ENCODE peak calls at places on chromosomes 5 and 9, in nine cellular contexts. U is left ventricle myocardium inferior; X is hepatocyte; E is fibroblast of lung; C is pancreas; V is CD8-positive, alpha-beta T cell; I is AG09309; D is HFF-Myc; J is foreskin fibroblast. S is an unnamed sample.

GRCh38 chr5:132363431-132364112 is 5.9 kb upstream of the SLC22A5 start:
- DNase-seq in X (peak), D (peak), I (peak), E (peak), U (no peak), C (no peak), V (no peak), J (peak), S (peak)

GRCh38 chr5:32225445-32225844 is 51.3 kb upstream of the GOLPH3 start:
- DNase-seq in I (peak), C (no peak), V (no peak), J (peak), E (peak), D (peak), X (no peak), U (no peak), S (peak)

GRCh38 chr9:88197781-88198345 is 59.6 kb upstream of the SPATA31C2 start:
- DNase-seq in I (peak), D (peak), X (peak), V (no peak), J (peak), U (no peak), E (peak), C (no peak), S (peak)

GRCh38 chr5:176542135-176542595 is 5.0 kb upstream of the RNF44 start:
- DNase-seq in U (peak), D (no peak), I (no peak), E (no peak), X (no peak), C (no peak), V (peak), J (no peak), S (no peak)

GRCh38 chr5:72171667-72172066 is 64.4 kb downstream of the MAP1B start:
- DNase-seq in V (no peak), X (no peak), D (no peak), E (no peak), I (no peak), J (no peak), U (peak), C (no peak), S (no peak)

GRCh38 chr9:105216440-105217178 is 27.8 kb upstream of the SLC44A1 start:
- DNase-seq in J (peak), I (no peak), C (no peak), V (no peak), D (no peak), X (no peak), E (peak), U (peak), S (peak)

GRCh38 chr9:137138058-137138697 is 776 bp upstream of the GRIN1 start:
- DNase-seq in J (no peak), U (no peak), C (no peak), I (no peak), E (no peak), V (no peak), D (no peak), X (no peak), S (no peak)

GRCh38 chr5:77366717-77367500 is 125.2 kb downstream of the WDR41 start:
- DNase-seq in E (no peak), D (no peak), X (no peak), U (no peak), V (no peak), C (no peak), I (no peak), J (no peak), S (no peak)

GRCh38 chr5:6442333-6442732 is 6.3 kb upstream of the UBE2QL1 start:
- DNase-seq in V (no peak), J (no peak), X (no peak), I (no peak), U (no peak), C (no peak), E (no peak), D (no peak), S (no peak)

GRCh38 chr5:31990701-31991110 is 183.4 kb downstream of the GOLPH3 start:
- DNase-seq in J (peak), U (no peak), X (no peak), V (no peak), D (no peak), I (peak), E (no peak), C (no peak), S (no peak)

GRCh38 chr9:126777733-126778132 is 27.1 kb upstream of the ZBTB43 start:
- DNase-seq in E (no peak), V (no peak), J (no peak), D (no peak), C (no peak), U (no peak), X (peak), I (no peak), S (no peak)

GRCh38 chr5:10250804-10251276 is 760 bp downstream of the CCT5 start:
- DNase-seq in D (no peak), C (no peak), I (no peak), E (peak), U (no peak), V (no peak), J (peak), X (no peak), S (peak)

GRCh38 chr5:10249948-10250803 is at the start of gene CCT5:
- DNase-seq in V (peak), X (peak), I (peak), D (peak), E (peak), J (peak), C (peak), U (peak), S (peak)

GRCh38 chr5:10246761-10247160 is 2.9 kb downstream of the ATPSCKMT start:
- DNase-seq in D (no peak), V (no peak), X (no peak), C (no peak), I (no peak), E (no peak), J (no peak), U (no peak), S (no peak)

GRCh38 chr5:10251409-10251808 is 1.3 kb downstream of the CCT5 start:
- DNase-seq in E (no peak), C (no peak), X (no peak), J (no peak), U (no peak), D (no peak), I (no peak), V (no peak), S (no peak)

GRCh38 chr5:10248378-10249260 is 1.1 kb downstream of the ATPSCKMT start:
- DNase-seq in J (no peak), V (no peak), I (no peak), U (no peak), E (no peak), X (no peak), C (no peak), D (no peak), S (no peak)
- H3K4me3 ChIP-seq in J (peak), V (peak), I (peak), U (peak), E (peak), X (peak), C (peak), D (peak), S (peak)

DNA sequence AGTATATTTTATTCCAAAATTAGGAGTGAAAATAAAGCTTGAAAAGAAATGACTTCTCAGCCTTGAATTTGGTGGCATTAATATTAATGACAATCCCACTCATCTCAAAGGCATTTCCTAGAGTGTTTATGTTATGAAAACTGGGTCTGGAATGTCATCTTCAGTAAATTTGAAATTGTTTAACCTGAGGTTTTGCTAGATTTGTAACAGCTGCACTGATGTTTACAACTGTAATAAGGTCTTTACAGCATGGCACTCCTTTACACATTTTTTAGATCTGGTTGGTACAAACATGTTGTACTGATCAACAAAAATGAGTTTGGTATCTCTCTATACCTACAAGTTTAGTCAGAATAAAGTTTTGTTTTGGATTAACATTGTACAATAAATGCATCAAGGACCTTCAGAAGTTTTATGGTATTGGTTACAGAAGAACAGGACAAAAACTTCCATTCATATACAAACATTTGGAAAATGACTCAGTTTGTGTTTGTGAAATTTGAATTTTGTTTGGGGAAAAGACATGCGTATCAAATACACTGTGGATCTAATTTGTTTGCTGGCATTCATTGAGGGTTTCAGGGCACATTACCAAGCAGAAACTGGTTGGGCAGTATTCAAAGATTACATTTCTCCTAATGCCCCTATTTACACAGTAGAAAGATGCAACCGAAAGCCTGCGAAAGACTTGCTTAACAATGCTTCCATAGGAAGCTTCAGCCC is 11.6 kb downstream of the FANCC start:
- DNase-seq in C (no peak), E (peak), I (no peak), D (no peak), J (peak), V (no peak), U (no peak), X (no peak), S (peak)
- TF ChIP-seq CTCF in C (no peak), E (no peak), I (no peak), D (no peak), J (no peak), V (no peak), U (no peak), X (no peak), S (no peak)

GRCh38 chr9:20552874-20553624 is 69.2 kb downstream of the MLLT3 start:
- DNase-seq in D (no peak), J (peak), X (no peak), E (peak), V (no peak), C (no peak), I (no peak), U (no peak), S (peak)

GRCh38 chr9:20551835-20552234 is 70.5 kb downstream of the MLLT3 start:
- DNase-seq in D (no peak), X (peak), E (no peak), U (no peak), J (no peak), I (no peak), C (no peak), V (no peak), S (no peak)

GRCh38 chr9:20551236-20551635 is 71.1 kb downstream of the MLLT3 start:
- DNase-seq in I (no peak), J (peak), V (no peak), E (peak), C (no peak), X (no peak), D (no peak), U (no peak), S (no peak)

GRCh38 chr9:20550326-20550725 is 72.0 kb downstream of the MLLT3 start:
- DNase-seq in U (no peak), D (no peak), J (no peak), V (no peak), X (no peak), I (no peak), E (no peak), C (no peak), S (no peak)

GRCh38 chr9:20553750-20554149 is 68.5 kb downstream of the MLLT3 start:
- DNase-seq in V (no peak), E (no peak), C (no peak), U (no peak), D (no peak), J (no peak), I (no peak), X (no peak), S (no peak)
- H3K4me3 ChIP-seq in V (no peak), E (no peak), C (no peak), U (no peak), D (no peak), J (no peak), I (no peak), X (no peak), S (no peak)

DNA sequence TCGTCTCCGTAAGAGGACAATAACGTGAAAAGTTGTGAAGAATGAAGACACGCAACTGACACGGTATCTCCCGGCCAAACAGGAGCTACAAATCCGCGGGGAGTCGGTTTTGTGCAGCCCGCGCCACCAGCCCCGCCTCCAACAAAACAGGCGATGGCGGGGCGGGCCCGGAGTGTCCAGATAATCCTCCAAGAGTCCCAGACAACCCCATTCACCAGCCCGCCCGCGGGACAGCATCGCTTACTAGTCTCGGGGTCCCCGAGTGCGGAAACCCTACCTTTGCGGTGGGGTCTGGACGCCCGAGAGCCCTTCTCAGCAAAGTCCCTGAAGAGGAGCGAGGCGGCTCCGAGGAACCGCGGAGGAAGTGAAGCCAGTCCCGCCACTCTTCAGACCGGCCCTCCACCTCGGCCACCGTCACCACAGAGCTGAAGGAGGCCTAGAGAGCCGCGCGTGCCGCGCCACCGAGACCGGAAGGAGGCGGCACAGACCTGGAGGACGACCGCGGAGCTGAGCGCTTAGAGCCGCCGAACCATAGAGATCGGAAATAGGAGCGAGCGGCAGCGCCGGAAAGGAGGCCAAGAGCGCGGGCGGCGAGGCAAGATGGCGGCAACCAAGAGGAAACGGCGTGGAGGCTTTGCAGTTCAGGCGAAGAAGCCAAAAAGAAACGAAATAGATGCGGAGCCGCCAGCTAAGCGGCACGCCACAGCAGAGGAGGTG is at the start of the genes BRIX1 and RAD1:
- DNase-seq in J (peak), C (peak), E (peak), U (peak), I (peak), V (peak), X (peak), D (peak), S (peak)
- TF ChIP-seq CTCF in J (no peak), C (no peak), E (no peak), U (peak), I (peak), V (no peak), X (peak), D (peak), S (no peak)

DNA sequence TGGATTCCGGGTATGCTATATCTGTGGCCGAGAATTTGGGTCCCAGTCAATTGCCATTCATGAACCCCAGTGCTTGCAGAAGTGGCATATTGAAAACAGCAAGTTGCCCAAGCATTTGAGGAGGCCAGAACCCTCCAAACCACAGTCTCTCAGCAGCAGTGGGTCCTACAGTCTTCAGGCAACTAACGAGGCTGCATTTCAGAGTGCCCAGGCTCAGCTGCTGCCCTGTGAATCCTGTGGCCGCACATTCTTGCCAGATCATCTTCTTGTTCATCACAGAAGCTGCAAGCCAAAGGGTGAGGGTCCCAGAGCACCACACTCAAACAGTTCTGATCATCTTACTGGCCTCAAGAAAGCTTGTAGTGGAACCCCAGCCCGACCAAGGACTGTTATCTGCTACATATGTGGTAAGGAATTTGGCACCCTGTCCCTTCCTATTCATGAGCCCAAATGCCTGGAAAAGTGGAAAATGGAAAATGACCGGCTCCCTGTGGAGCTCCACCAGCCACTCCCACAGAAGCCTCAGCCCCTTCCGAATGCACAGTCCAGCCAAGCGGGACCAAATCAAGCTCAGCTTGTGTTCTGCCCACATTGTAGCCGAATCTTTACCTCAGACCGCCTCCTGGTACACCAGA is 23.0 kb downstream of the ZNF474 start:
- DNase-seq in D (no peak), X (no peak), J (no peak), E (peak), C (no peak), U (no peak), V (no peak), I (no peak), S (peak)
- H3K4me3 ChIP-seq in D (no peak), X (no peak), J (no peak), E (no peak), C (no peak), U (no peak), V (no peak), I (no peak), S (no peak)

GRCh38 chr5:93092349-93093105 is 488.5 kb downstream of the NR2F1-AS1 start:
- DNase-seq in I (peak), V (no peak), E (peak), X (no peak), U (no peak), J (peak), C (no peak), D (peak), S (peak)
- TF ChIP-seq CTCF in I (peak), V (no peak), E (peak), X (peak), U (peak), J (peak), C (no peak), D (no peak), S (peak)

DNA sequence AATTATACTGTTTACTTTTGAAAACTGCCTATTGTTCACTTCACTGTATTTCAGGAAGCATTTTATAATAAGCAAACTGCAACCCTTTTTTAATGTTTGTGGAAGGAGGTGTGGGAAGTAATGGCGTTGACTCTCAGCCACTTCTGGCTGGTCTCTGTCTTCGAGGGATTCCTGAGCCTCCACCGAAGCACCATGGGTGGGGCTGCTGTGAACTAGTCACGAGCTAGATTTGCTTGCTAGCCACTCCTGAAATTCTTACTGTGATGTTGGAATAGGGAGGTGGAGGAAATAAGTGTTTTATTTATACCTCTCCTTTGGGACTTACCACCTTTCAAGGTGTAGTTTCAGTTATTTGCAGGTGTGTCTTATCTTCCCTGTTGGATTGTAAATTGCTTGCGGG is 26.8 kb downstream of the PIP5K1B start:
- DNase-seq in X (no peak), U (no peak), C (no peak), I (no peak), V (no peak), D (no peak), E (no peak), J (no peak), S (no peak)
- H3K4me3 ChIP-seq in X (no peak), U (no peak), C (no peak), I (no peak), V (no peak), D (no peak), E (no peak), J (no peak), S (no peak)

GRCh38 chr5:61303348-61303747 is 28.7 kb upstream of the ZSWIM6 start:
- DNase-seq in U (no peak), E (no peak), X (no peak), V (no peak), I (no peak), C (no peak), D (no peak), J (no peak), S (peak)

GRCh38 chr5:61301820-61302563 is 30.1 kb upstream of the ZSWIM6 start:
- DNase-seq in V (no peak), J (peak), E (peak), D (peak), I (peak), X (peak), C (peak), U (peak), S (peak)

GRCh38 chr5:61299254-61299653 is 32.8 kb upstream of the ZSWIM6 start:
- DNase-seq in U (no peak), X (no peak), E (peak), C (no peak), D (no peak), I (no peak), V (no peak), J (no peak), S (no peak)

GRCh38 chr5:61298580-61298979 is 33.5 kb upstream of the ZSWIM6 start:
- DNase-seq in V (no peak), E (peak), C (no peak), X (peak), I (no peak), J (peak), D (no peak), U (no peak), S (no peak)

GRCh38 chr5:61301345-61301744 is 30.7 kb upstream of the ZSWIM6 start:
- DNase-seq in D (peak), J (peak), X (no peak), U (no peak), V (no peak), I (no peak), C (no peak), E (peak), S (peak)
- TF ChIP-seq CTCF in D (no peak), J (no peak), X (no peak), U (no peak), V (no peak), I (peak), C (no peak), E (peak), S (peak)

GRCh38 chr5:138884554-138884953 is 9.4 kb upstream of the LRRTM2 start:
- DNase-seq in U (no peak), X (no peak), C (no peak), I (no peak), E (no peak), D (no peak), J (no peak), V (no peak), S (no peak)
- H3K4me3 ChIP-seq in U (no peak), X (no peak), C (no peak), I (no peak), E (no peak), D (no peak), J (no peak), V (no peak), S (no peak)

S was measured in fibroblast of the aortic adventitia.